ENCODE peak calls at places on chromosomes 3 and 15, in ten cellular contexts. One of them, this sample, is unnamed.

GRCh38 chr3:9552252-9552999 is 1.2 kb downstream of the LHFPL4 start:
- DNase-seq in NCI-H1092: no peak
- DNase-seq in activated T-helper 1 cell treated with anti-CD3 and anti-CD28 coated beads, Interleukin-2, amount 50 U/mL, for 16 hours: no peak
- DNase-seq in stimulated activated CD4-positive, alpha-beta T cell treated with anti-CD3 and anti-CD28 coated beads, Interleukin-12 subunit alpha, Interleukin-12 subunit beta, amount 100 ng/mL, for 4 hours: peak; percentile 28
- DNase-seq in activated naive CD4-positive, alpha-beta T cell treated with anti-CD3 and anti-CD28 coated beads, Interleukin-2, amount 10 ng/mL, durations not matched to agents 7 days and 5 days: peak; percentile 76
- DNase-seq in mesenchymal stem cell: peak; percentile 53
- DNase-seq in stimulated activated naive B cell treated with anti-CD40 and anti-IgM and Interleukin-4, amounts not matched to agents 10 μg/mL and 1 μg/mL and 100 μg/mL, for 72 hours: peak; percentile 13
- DNase-seq in GM12865: peak; percentile 2
- DNase-seq in DMS 273 treated with DMSO at 0.1 percent for 48 hours: no peak
- DNase-seq in HCEC 1CT: no peak
- DNase-seq in this sample: peak; percentile 45

GRCh38 chr3:126466886-126467610 is 8.6 kb downstream of the ZXDC start:
- DNase-seq in mesenchymal stem cell: no peak
- DNase-seq in activated naive CD4-positive, alpha-beta T cell treated with anti-CD3 and anti-CD28 coated beads, Interleukin-2, amount 10 ng/mL, durations not matched to agents 7 days and 5 days: no peak
- DNase-seq in HCEC 1CT: no peak
- DNase-seq in NCI-H1092: no peak
- DNase-seq in GM12865: no peak
- DNase-seq in DMS 273 treated with DMSO at 0.1 percent for 48 hours: peak; percentile 71
- DNase-seq in stimulated activated naive B cell treated with anti-CD40 and anti-IgM and Interleukin-4, amounts not matched to agents 10 μg/mL and 1 μg/mL and 100 μg/mL, for 72 hours: no peak
- DNase-seq in stimulated activated CD4-positive, alpha-beta T cell treated with anti-CD3 and anti-CD28 coated beads, Interleukin-12 subunit alpha, Interleukin-12 subunit beta, amount 100 ng/mL, for 4 hours: no peak
- DNase-seq in activated T-helper 1 cell treated with anti-CD3 and anti-CD28 coated beads, Interleukin-2, amount 50 U/mL, for 16 hours: no peak
- DNase-seq in this sample: no peak

GRCh38 chr15:70486451-70487379 is 276.6 kb downstream of the UACA start:
- DNase-seq in stimulated activated naive B cell treated with anti-CD40 and anti-IgM and Interleukin-4, amounts not matched to agents 10 μg/mL and 1 μg/mL and 100 μg/mL, for 72 hours: peak; percentile 91
- DNase-seq in HCEC 1CT: peak; percentile 59
- DNase-seq in mesenchymal stem cell: peak; percentile 69
- DNase-seq in NCI-H1092: no peak
- DNase-seq in DMS 273 treated with DMSO at 0.1 percent for 48 hours: no peak
- DNase-seq in activated naive CD4-positive, alpha-beta T cell treated with anti-CD3 and anti-CD28 coated beads, Interleukin-2, amount 10 ng/mL, durations not matched to agents 7 days and 5 days: peak; percentile 40
- DNase-seq in activated T-helper 1 cell treated with anti-CD3 and anti-CD28 coated beads, Interleukin-2, amount 50 U/mL, for 16 hours: no peak
- DNase-seq in GM12865: peak; percentile 95
- DNase-seq in stimulated activated CD4-positive, alpha-beta T cell treated with anti-CD3 and anti-CD28 coated beads, Interleukin-12 subunit alpha, Interleukin-12 subunit beta, amount 100 ng/mL, for 4 hours: peak; percentile 34
- DNase-seq in this sample: no peak

GRCh38 chr3:113212155-113212844 is 943 bp downstream of the BOC start:
- DNase-seq in activated naive CD4-positive, alpha-beta T cell treated with anti-CD3 and anti-CD28 coated beads, Interleukin-2, amount 10 ng/mL, durations not matched to agents 7 days and 5 days: no peak
- DNase-seq in stimulated activated CD4-positive, alpha-beta T cell treated with anti-CD3 and anti-CD28 coated beads, Interleukin-12 subunit alpha, Interleukin-12 subunit beta, amount 100 ng/mL, for 4 hours: no peak
- DNase-seq in stimulated activated naive B cell treated with anti-CD40 and anti-IgM and Interleukin-4, amounts not matched to agents 10 μg/mL and 1 μg/mL and 100 μg/mL, for 72 hours: no peak
- DNase-seq in HCEC 1CT: no peak
- DNase-seq in GM12865: no peak
- DNase-seq in NCI-H1092: no peak
- DNase-seq in mesenchymal stem cell: peak; percentile 58
- DNase-seq in DMS 273 treated with DMSO at 0.1 percent for 48 hours: no peak
- DNase-seq in activated T-helper 1 cell treated with anti-CD3 and anti-CD28 coated beads, Interleukin-2, amount 50 U/mL, for 16 hours: no peak
- DNase-seq in this sample: peak; percentile 16

GRCh38 chr15:81184188-81184587 is 12.5 kb upstream of the IL16 start:
- DNase-seq in NCI-H1092: no peak
- DNase-seq in activated naive CD4-positive, alpha-beta T cell treated with anti-CD3 and anti-CD28 coated beads, Interleukin-2, amount 10 ng/mL, durations not matched to agents 7 days and 5 days: peak; percentile 43
- DNase-seq in activated T-helper 1 cell treated with anti-CD3 and anti-CD28 coated beads, Interleukin-2, amount 50 U/mL, for 16 hours: no peak
- DNase-seq in DMS 273 treated with DMSO at 0.1 percent for 48 hours: no peak
- DNase-seq in stimulated activated CD4-positive, alpha-beta T cell treated with anti-CD3 and anti-CD28 coated beads, Interleukin-12 subunit alpha, Interleukin-12 subunit beta, amount 100 ng/mL, for 4 hours: no peak
- DNase-seq in mesenchymal stem cell: no peak
- DNase-seq in HCEC 1CT: no peak
- DNase-seq in stimulated activated naive B cell treated with anti-CD40 and anti-IgM and Interleukin-4, amounts not matched to agents 10 μg/mL and 1 μg/mL and 100 μg/mL, for 72 hours: no peak
- DNase-seq in GM12865: no peak
- DNase-seq in this sample: no peak

GRCh38 chr3:186025161-186025560 is 83.7 kb downstream of the ETV5 start:
- DNase-seq in activated T-helper 1 cell treated with anti-CD3 and anti-CD28 coated beads, Interleukin-2, amount 50 U/mL, for 16 hours: no peak
- DNase-seq in GM12865: peak; percentile 4
- DNase-seq in NCI-H1092: no peak
- DNase-seq in HCEC 1CT: no peak
- DNase-seq in stimulated activated CD4-positive, alpha-beta T cell treated with anti-CD3 and anti-CD28 coated beads, Interleukin-12 subunit alpha, Interleukin-12 subunit beta, amount 100 ng/mL, for 4 hours: peak; percentile 8
- DNase-seq in mesenchymal stem cell: no peak
- DNase-seq in activated naive CD4-positive, alpha-beta T cell treated with anti-CD3 and anti-CD28 coated beads, Interleukin-2, amount 10 ng/mL, durations not matched to agents 7 days and 5 days: no peak
- DNase-seq in stimulated activated naive B cell treated with anti-CD40 and anti-IgM and Interleukin-4, amounts not matched to agents 10 μg/mL and 1 μg/mL and 100 μg/mL, for 72 hours: no peak
- DNase-seq in DMS 273 treated with DMSO at 0.1 percent for 48 hours: no peak
- DNase-seq in this sample: peak; percentile 31

GRCh38 chr15:62875626-62876021 is 166.9 kb upstream of the TPM1 start:
- DNase-seq in stimulated activated CD4-positive, alpha-beta T cell treated with anti-CD3 and anti-CD28 coated beads, Interleukin-12 subunit alpha, Interleukin-12 subunit beta, amount 100 ng/mL, for 4 hours: no peak
- DNase-seq in HCEC 1CT: no peak
- DNase-seq in DMS 273 treated with DMSO at 0.1 percent for 48 hours: no peak
- DNase-seq in GM12865: no peak
- DNase-seq in stimulated activated naive B cell treated with anti-CD40 and anti-IgM and Interleukin-4, amounts not matched to agents 10 μg/mL and 1 μg/mL and 100 μg/mL, for 72 hours: no peak
- DNase-seq in activated T-helper 1 cell treated with anti-CD3 and anti-CD28 coated beads, Interleukin-2, amount 50 U/mL, for 16 hours: no peak
- DNase-seq in NCI-H1092: no peak
- DNase-seq in activated naive CD4-positive, alpha-beta T cell treated with anti-CD3 and anti-CD28 coated beads, Interleukin-2, amount 10 ng/mL, durations not matched to agents 7 days and 5 days: no peak
- DNase-seq in mesenchymal stem cell: no peak
- DNase-seq in this sample: no peak

GRCh38 chr15:98503970-98504369 is 144.4 kb upstream of the IGF1R start:
- DNase-seq in NCI-H1092: no peak
- DNase-seq in activated naive CD4-positive, alpha-beta T cell treated with anti-CD3 and anti-CD28 coated beads, Interleukin-2, amount 10 ng/mL, durations not matched to agents 7 days and 5 days: no peak
- DNase-seq in activated T-helper 1 cell treated with anti-CD3 and anti-CD28 coated beads, Interleukin-2, amount 50 U/mL, for 16 hours: no peak
- DNase-seq in DMS 273 treated with DMSO at 0.1 percent for 48 hours: no peak
- DNase-seq in stimulated activated CD4-positive, alpha-beta T cell treated with anti-CD3 and anti-CD28 coated beads, Interleukin-12 subunit alpha, Interleukin-12 subunit beta, amount 100 ng/mL, for 4 hours: no peak
- DNase-seq in mesenchymal stem cell: peak; percentile 73
- DNase-seq in HCEC 1CT: peak; percentile 27
- DNase-seq in GM12865: no peak
- DNase-seq in stimulated activated naive B cell treated with anti-CD40 and anti-IgM and Interleukin-4, amounts not matched to agents 10 μg/mL and 1 μg/mL and 100 μg/mL, for 72 hours: no peak
- DNase-seq in this sample: no peak

GRCh38 chr3:46729038-46729437 is 11.4 kb upstream of the PRSS50 start:
- DNase-seq in DMS 273 treated with DMSO at 0.1 percent for 48 hours: no peak
- DNase-seq in HCEC 1CT: no peak
- DNase-seq in activated naive CD4-positive, alpha-beta T cell treated with anti-CD3 and anti-CD28 coated beads, Interleukin-2, amount 10 ng/mL, durations not matched to agents 7 days and 5 days: no peak
- DNase-seq in mesenchymal stem cell: no peak
- DNase-seq in stimulated activated CD4-positive, alpha-beta T cell treated with anti-CD3 and anti-CD28 coated beads, Interleukin-12 subunit alpha, Interleukin-12 subunit beta, amount 100 ng/mL, for 4 hours: no peak
- DNase-seq in NCI-H1092: no peak
- DNase-seq in stimulated activated naive B cell treated with anti-CD40 and anti-IgM and Interleukin-4, amounts not matched to agents 10 μg/mL and 1 μg/mL and 100 μg/mL, for 72 hours: no peak
- DNase-seq in activated T-helper 1 cell treated with anti-CD3 and anti-CD28 coated beads, Interleukin-2, amount 50 U/mL, for 16 hours: no peak
- DNase-seq in GM12865: no peak
- DNase-seq in this sample: no peak

GRCh38 chr3:30319713-30320112 is 286.7 kb upstream of the TGFBR2 start:
- DNase-seq in stimulated activated CD4-positive, alpha-beta T cell treated with anti-CD3 and anti-CD28 coated beads, Interleukin-12 subunit alpha, Interleukin-12 subunit beta, amount 100 ng/mL, for 4 hours: peak; percentile 4
- DNase-seq in mesenchymal stem cell: peak; percentile 70
- DNase-seq in GM12865: peak; percentile 17
- DNase-seq in activated naive CD4-positive, alpha-beta T cell treated with anti-CD3 and anti-CD28 coated beads, Interleukin-2, amount 10 ng/mL, durations not matched to agents 7 days and 5 days: peak; percentile 40
- DNase-seq in HCEC 1CT: peak; percentile 77
- DNase-seq in activated T-helper 1 cell treated with anti-CD3 and anti-CD28 coated beads, Interleukin-2, amount 50 U/mL, for 16 hours: no peak
- DNase-seq in stimulated activated naive B cell treated with anti-CD40 and anti-IgM and Interleukin-4, amounts not matched to agents 10 μg/mL and 1 μg/mL and 100 μg/mL, for 72 hours: peak; percentile 37
- DNase-seq in NCI-H1092: no peak
- DNase-seq in DMS 273 treated with DMSO at 0.1 percent for 48 hours: peak; percentile 57
- DNase-seq in this sample: peak; percentile 60

GRCh38 chr3:153284282-153284938 is 122.4 kb downstream of the RAP2B start:
- DNase-seq in mesenchymal stem cell: peak; percentile 89
- DNase-seq in activated naive CD4-positive, alpha-beta T cell treated with anti-CD3 and anti-CD28 coated beads, Interleukin-2, amount 10 ng/mL, durations not matched to agents 7 days and 5 days: peak; percentile 47
- DNase-seq in HCEC 1CT: peak; percentile 90
- DNase-seq in stimulated activated naive B cell treated with anti-CD40 and anti-IgM and Interleukin-4, amounts not matched to agents 10 μg/mL and 1 μg/mL and 100 μg/mL, for 72 hours: no peak
- DNase-seq in stimulated activated CD4-positive, alpha-beta T cell treated with anti-CD3 and anti-CD28 coated beads, Interleukin-12 subunit alpha, Interleukin-12 subunit beta, amount 100 ng/mL, for 4 hours: no peak
- DNase-seq in activated T-helper 1 cell treated with anti-CD3 and anti-CD28 coated beads, Interleukin-2, amount 50 U/mL, for 16 hours: no peak
- DNase-seq in DMS 273 treated with DMSO at 0.1 percent for 48 hours: no peak
- DNase-seq in NCI-H1092: no peak
- DNase-seq in GM12865: peak; percentile 59
- DNase-seq in this sample: peak; percentile 73

GRCh38 chr3:189588061-189588817 is 43.0 kb upstream of the TP63 start:
- DNase-seq in activated naive CD4-positive, alpha-beta T cell treated with anti-CD3 and anti-CD28 coated beads, Interleukin-2, amount 10 ng/mL, durations not matched to agents 7 days and 5 days: no peak
- DNase-seq in HCEC 1CT: peak; percentile 84
- DNase-seq in activated T-helper 1 cell treated with anti-CD3 and anti-CD28 coated beads, Interleukin-2, amount 50 U/mL, for 16 hours: no peak
- DNase-seq in NCI-H1092: no peak
- DNase-seq in GM12865: no peak
- DNase-seq in stimulated activated naive B cell treated with anti-CD40 and anti-IgM and Interleukin-4, amounts not matched to agents 10 μg/mL and 1 μg/mL and 100 μg/mL, for 72 hours: no peak
- DNase-seq in stimulated activated CD4-positive, alpha-beta T cell treated with anti-CD3 and anti-CD28 coated beads, Interleukin-12 subunit alpha, Interleukin-12 subunit beta, amount 100 ng/mL, for 4 hours: no peak
- DNase-seq in DMS 273 treated with DMSO at 0.1 percent for 48 hours: no peak
- DNase-seq in mesenchymal stem cell: no peak
- DNase-seq in this sample: no peak

GRCh38 chr3:114902691-114903101 is 244.4 kb downstream of the ZBTB20 start:
- DNase-seq in GM12865: no peak
- DNase-seq in activated T-helper 1 cell treated with anti-CD3 and anti-CD28 coated beads, Interleukin-2, amount 50 U/mL, for 16 hours: no peak
- DNase-seq in stimulated activated naive B cell treated with anti-CD40 and anti-IgM and Interleukin-4, amounts not matched to agents 10 μg/mL and 1 μg/mL and 100 μg/mL, for 72 hours: no peak
- DNase-seq in mesenchymal stem cell: peak; percentile 21
- DNase-seq in stimulated activated CD4-positive, alpha-beta T cell treated with anti-CD3 and anti-CD28 coated beads, Interleukin-12 subunit alpha, Interleukin-12 subunit beta, amount 100 ng/mL, for 4 hours: no peak
- DNase-seq in NCI-H1092: no peak
- DNase-seq in DMS 273 treated with DMSO at 0.1 percent for 48 hours: no peak
- DNase-seq in HCEC 1CT: no peak
- DNase-seq in activated naive CD4-positive, alpha-beta T cell treated with anti-CD3 and anti-CD28 coated beads, Interleukin-2, amount 10 ng/mL, durations not matched to agents 7 days and 5 days: no peak
- DNase-seq in this sample: no peak

GRCh38 chr15:52556524-52556923 is 12.3 kb downstream of the ARPP19 start:
- DNase-seq in activated naive CD4-positive, alpha-beta T cell treated with anti-CD3 and anti-CD28 coated beads, Interleukin-2, amount 10 ng/mL, durations not matched to agents 7 days and 5 days: no peak
- DNase-seq in NCI-H1092: no peak
- DNase-seq in mesenchymal stem cell: no peak
- DNase-seq in HCEC 1CT: no peak
- DNase-seq in GM12865: no peak
- DNase-seq in activated T-helper 1 cell treated with anti-CD3 and anti-CD28 coated beads, Interleukin-2, amount 50 U/mL, for 16 hours: no peak
- DNase-seq in stimulated activated naive B cell treated with anti-CD40 and anti-IgM and Interleukin-4, amounts not matched to agents 10 μg/mL and 1 μg/mL and 100 μg/mL, for 72 hours: no peak
- DNase-seq in stimulated activated CD4-positive, alpha-beta T cell treated with anti-CD3 and anti-CD28 coated beads, Interleukin-12 subunit alpha, Interleukin-12 subunit beta, amount 100 ng/mL, for 4 hours: no peak
- DNase-seq in DMS 273 treated with DMSO at 0.1 percent for 48 hours: no peak
- DNase-seq in this sample: no peak

GRCh38 chr3:158744567-158745288 is 12.5 kb upstream of the RARRES1 start:
- DNase-seq in GM12865: no peak
- DNase-seq in HCEC 1CT: no peak
- DNase-seq in activated naive CD4-positive, alpha-beta T cell treated with anti-CD3 and anti-CD28 coated beads, Interleukin-2, amount 10 ng/mL, durations not matched to agents 7 days and 5 days: no peak
- DNase-seq in activated T-helper 1 cell treated with anti-CD3 and anti-CD28 coated beads, Interleukin-2, amount 50 U/mL, for 16 hours: no peak
- DNase-seq in DMS 273 treated with DMSO at 0.1 percent for 48 hours: no peak
- DNase-seq in NCI-H1092: no peak
- DNase-seq in stimulated activated naive B cell treated with anti-CD40 and anti-IgM and Interleukin-4, amounts not matched to agents 10 μg/mL and 1 μg/mL and 100 μg/mL, for 72 hours: no peak
- DNase-seq in stimulated activated CD4-positive, alpha-beta T cell treated with anti-CD3 and anti-CD28 coated beads, Interleukin-12 subunit alpha, Interleukin-12 subunit beta, amount 100 ng/mL, for 4 hours: no peak
- DNase-seq in mesenchymal stem cell: no peak
- DNase-seq in this sample: no peak